ENCODE peak calls at places on chromosomes 16 and 17, in seven cellular contexts. L is AG04450, J is mammary epithelial cell, Y is tibial nerve, S is lung, N is fibroblast of lung, K is MM.1S. R is an unnamed sample.

GRCh38 chr17:13410874-13411273 is 190.9 kb downstream of the HS3ST3A1 start:
- DNase-seq in L (no peak), J (no peak), Y (no peak), S (peak; percentile 54), N (no peak), K (no peak), R (peak; percentile 47)

GRCh38 chr17:19003966-19004600 is 481 bp downstream of the FAM83G start:
- DNase-seq in L (no peak), J (peak; percentile 54), Y (no peak), S (no peak), N (peak; percentile 51), K (peak; percentile 10), R (peak; percentile 28)

GRCh38 chr17:35046740-35047283 is 16.7 kb downstream of the RFFL start:
- DNase-seq in L (no peak), J (no peak), Y (no peak), S (no peak), N (peak; percentile 91), K (peak; percentile 56), R (no peak)

GRCh38 chr16:82059161-82059982 is 24.3 kb downstream of the HSD17B2 start:
- DNase-seq in L (no peak), J (no peak), Y (no peak), S (no peak), N (no peak), K (no peak), R (no peak)

GRCh38 chr17:45233423-45233924 is 11.8 kb downstream of the FMNL1 start:
- DNase-seq in L (no peak), J (no peak), Y (no peak), S (no peak), N (no peak), K (no peak), R (no peak)

GRCh38 chr16:16118337-16118736 is 105.0 kb downstream of the ABCC6 start:
- DNase-seq in L (no peak), J (no peak), Y (no peak), S (no peak), N (no peak), K (no peak), R (no peak)

GRCh38 chr17:28723159-28723835 is 2.7 kb downstream of the TLCD1 start:
- DNase-seq in L (no peak), J (no peak), Y (no peak), S (no peak), N (no peak), K (no peak), R (no peak)

GRCh38 chr17:42866631-42867575 is 15.9 kb downstream of the AOC3 start:
- DNase-seq in L (no peak), J (no peak), Y (no peak), S (no peak), N (no peak), K (no peak), R (no peak)

GRCh38 chr17:63035695-63036094 is 69.7 kb downstream of the TANC2 start:
- DNase-seq in L (no peak), J (no peak), Y (no peak), S (no peak), N (peak; percentile 81), K (peak; percentile 43), R (no peak)

GRCh38 chr16:22078656-22079055 is 13.7 kb upstream of the VWA3A start:
- DNase-seq in L (no peak), J (no peak), Y (no peak), S (no peak), N (no peak), K (no peak), R (no peak)

GRCh38 chr16:15037003-15037402 is 18.9 kb downstream of the NTAN1 start:
- DNase-seq in L (no peak), J (no peak), Y (no peak), S (no peak), N (no peak), K (peak; percentile 1), R (no peak)

GRCh38 chr16:87368029-87368765 is 15.4 kb downstream of the FBXO31 start:
- DNase-seq in L (no peak), J (no peak), Y (no peak), S (no peak), N (no peak), K (no peak), R (no peak)

GRCh38 chr16:54285414-54286066 is 1.0 kb downstream of the IRX3 start:
- DNase-seq in L (no peak), J (peak; percentile 71), Y (no peak), S (no peak), N (peak; percentile 39), K (no peak), R (no peak)

GRCh38 chr16:22668318-22668717 is 145.6 kb upstream of the HS3ST2 start:
- DNase-seq in L (no peak), J (no peak), Y (no peak), S (no peak), N (no peak), K (no peak), R (no peak)

GRCh38 chr17:8701221-8701620 is 43.4 kb downstream of the CCDC42 start:
- DNase-seq in L (no peak), J (no peak), Y (no peak), S (no peak), N (no peak), K (no peak), R (no peak)

GRCh38 chr17:1047177-1047885 is 50.4 kb downstream of the TIMM22 start:
- DNase-seq in L (peak; percentile 78), J (no peak), Y (no peak), S (no peak), N (peak; percentile 64), K (no peak), R (no peak)

GRCh38 chr17:31598921-31599571 is 207.6 kb downstream of the RAB11FIP4 start:
- DNase-seq in L (no peak), J (no peak), Y (no peak), S (no peak), N (peak; percentile 33), K (no peak), R (no peak)

GRCh38 chr17:74133726-74134125 is 69.8 kb upstream of the RPL38 start:
- DNase-seq in L (no peak), J (no peak), Y (no peak), S (no peak), N (no peak), K (no peak), R (no peak)

GRCh38 chr16:3863587-3863986 is 16.9 kb downstream of the CREBBP start:
- DNase-seq in L (no peak), J (no peak), Y (no peak), S (no peak), N (no peak), K (no peak), R (no peak)

DNA sequence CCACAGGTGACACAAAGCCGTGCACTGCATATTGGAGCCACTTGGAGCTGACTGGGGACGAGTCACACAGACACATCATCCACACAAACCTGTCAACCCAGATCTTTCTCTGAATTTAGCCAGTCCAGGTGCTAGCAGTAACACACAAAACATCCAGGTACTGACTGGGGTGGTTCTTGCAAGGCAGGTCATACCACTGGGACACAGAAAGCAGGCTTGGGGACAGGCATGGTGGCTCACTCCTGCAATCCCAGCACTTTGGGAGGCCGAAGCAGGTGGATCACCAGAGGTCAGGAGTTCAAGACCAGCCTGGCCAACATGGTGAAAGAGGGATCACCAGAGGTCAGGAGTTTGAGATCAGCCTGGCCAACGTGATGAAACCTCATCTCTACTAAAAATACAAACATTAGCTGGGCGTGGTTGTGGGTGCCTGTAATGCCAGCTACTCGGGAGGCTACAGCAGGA is 14.9 kb downstream of the ENPP7 start:
- DNase-seq in L (no peak), J (no peak), Y (no peak), S (no peak), N (no peak), K (no peak), R (no peak)
- H3K4me3 ChIP-seq in L (no peak overlapping the region), J (no peak overlapping the region), Y (no peak overlapping the region), S (no peak overlapping the region), N (no peak overlapping the region), K (no peak overlapping the region), R (no peak overlapping the region)

DNA sequence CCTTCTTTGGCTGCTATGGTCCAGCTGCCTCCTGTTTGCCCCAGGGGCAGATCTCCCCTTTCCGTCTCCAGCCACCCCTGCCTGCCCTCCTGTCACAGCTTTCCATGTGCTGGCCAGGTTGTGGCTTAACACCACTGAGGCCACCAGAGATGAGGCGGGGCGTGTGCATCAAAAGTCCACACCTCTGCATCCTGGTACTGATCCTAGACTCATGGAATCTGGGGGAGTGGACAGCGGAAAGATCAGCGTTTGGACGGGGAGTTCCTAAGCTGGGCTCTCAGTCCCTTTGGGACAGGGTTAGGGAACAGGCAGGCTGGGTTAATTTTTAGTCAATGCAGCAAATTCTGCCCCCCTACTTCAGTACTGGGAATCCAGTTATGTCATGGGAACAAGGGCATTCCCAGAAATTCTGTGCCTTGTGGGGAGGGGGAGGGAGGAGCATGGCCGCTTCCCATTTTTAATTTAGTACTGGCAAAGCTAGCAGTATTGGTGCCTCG is 3.9 kb downstream of the IGFBP4 start:
- DNase-seq in L (no peak), J (no peak), Y (no peak), S (no peak), N (no peak), K (no peak), R (no peak)
- H3K27ac ChIP-seq in L (no peak overlapping the region), J (no peak overlapping the region), Y (peak overlapping the region; percentile 70), S (peak overlapping the region; percentile 80), N (peak overlapping the region; percentile 40), K (no peak overlapping the region), R (no peak overlapping the region)

GRCh38 chr16:71352963-71353460 is 5.5 kb upstream of the CALB2 start:
- DNase-seq in L (no peak), J (no peak), Y (no peak), S (no peak), N (no peak), K (no peak), R (no peak)

GRCh38 chr16:71351558-71351901 is 7.0 kb upstream of the CALB2 start:
- DNase-seq in L (no peak), J (no peak), Y (no peak), S (no peak), N (no peak), K (no peak), R (no peak)

GRCh38 chr16:71352466-71352865 is 6.1 kb upstream of the CALB2 start:
- DNase-seq in L (no peak), J (no peak), Y (no peak), S (no peak), N (no peak), K (no peak), R (no peak)

GRCh38 chr16:71354156-71354555 is 4.4 kb upstream of the CALB2 start:
- DNase-seq in L (no peak), J (no peak), Y (no peak), S (no peak), N (no peak), K (no peak), R (no peak)

GRCh38 chr16:71353736-71354135 is 4.8 kb upstream of the CALB2 start:
- DNase-seq in L (no peak), J (no peak), Y (no peak), S (no peak), N (no peak), K (no peak), R (no peak)
- H3K4me3 ChIP-seq in L (no peak overlapping the region), J (no peak overlapping the region), Y (no peak overlapping the region), S (no peak overlapping the region), N (no peak overlapping the region), K (no peak overlapping the region), R (no peak overlapping the region)

GRCh38 chr17:38673714-38674012 is 1.1 kb downstream of the EPOP start:
- DNase-seq in L (no peak), J (no peak), Y (no peak), S (no peak), N (no peak), K (peak; percentile 17), R (peak; percentile 38)
- H3K27ac ChIP-seq in L (no peak overlapping the region), J (no peak overlapping the region), Y (no peak overlapping the region), S (no peak overlapping the region), N (no peak overlapping the region), K (no peak overlapping the region), R (no peak overlapping the region)

R was measured in adrenal gland.